ENCODE peak calls at places on chromosome 7, in nine cellular contexts. B is body of pancreas, U is transverse colon, G is tibial nerve, D is Peyer's patch, Z is sigmoid colon, O is suprapubic skin, R is HepG2, S is GM12891. K is an unnamed sample.

GRCh38 chr7:16619979-16620408 is 25.6 kb downstream of the ANKMY2 start:
- DNase-seq in B (no peak), O (no peak), D (no peak), Z (no peak), U (no peak), G (no peak), R (no peak), S (no peak), K (no peak)

GRCh38 chr7:131329176-131329570 is 1.5 kb downstream of the MKLN1 start:
- DNase-seq in B (peak; percentile 12), O (no peak), G (no peak), U (no peak), S (no peak), D (no peak), R (no peak), Z (no peak), K (no peak)

GRCh38 chr7:129308047-129308446 is 83.2 kb downstream of the AHCYL2 start:
- DNase-seq in Z (no peak), S (no peak), R (peak; percentile 4), U (no peak), B (no peak), D (no peak), O (no peak), G (no peak), K (no peak)

GRCh38 chr7:13990319-13990983 is 985 bp upstream of the ETV1 start:
- DNase-seq in S (peak; percentile 16), O (no peak), Z (peak; percentile 73), R (peak; percentile 0), G (no peak), U (peak; percentile 34), B (peak; percentile 18), D (peak; percentile 55), K (peak; percentile 34)

GRCh38 chr7:66464059-66464458 is 164.6 kb upstream of the KCTD7 start:
- DNase-seq in B (no peak), U (no peak), S (no peak), Z (no peak), O (no peak), D (no peak), G (no peak), R (no peak), K (no peak)

GRCh38 chr7:158676898-158677297 is 27.7 kb downstream of the NCAPG2 start:
- DNase-seq in B (no peak), O (no peak), G (no peak), S (no peak), Z (no peak), R (no peak), U (no peak), D (no peak), K (no peak)

GRCh38 chr7:157844611-157845010 is 507.8 kb downstream of the DNAJB6 start:
- DNase-seq in Z (no peak), O (no peak), D (no peak), U (no peak), S (no peak), G (no peak), B (no peak), R (no peak), K (no peak)

GRCh38 chr7:71308105-71308504 is 176.2 kb downstream of the GALNT17 start:
- DNase-seq in B (no peak), Z (peak; percentile 68), G (peak; percentile 20), O (no peak), U (no peak), R (no peak), D (no peak), S (no peak), K (no peak)

GRCh38 chr7:131544449-131545425 is 11.7 kb downstream of the PODXL start:
- DNase-seq in D (no peak), U (no peak), S (no peak), O (no peak), Z (peak; percentile 71), G (no peak), R (peak; percentile 73), B (no peak), K (no peak)

GRCh38 chr7:963236-964078 is 9.0 kb upstream of the ADAP1 start:
- DNase-seq in Z (peak; percentile 68), B (no peak), G (no peak), S (peak; percentile 53), R (no peak), U (no peak), O (no peak), D (peak; percentile 50), K (no peak)

GRCh38 chr7:131649003-131649541 is 92.6 kb upstream of the PODXL start:
- DNase-seq in D (no peak), O (no peak), S (no peak), G (no peak), B (no peak), U (no peak), Z (no peak), R (no peak), K (no peak)

GRCh38 chr7:34759477-34760125 is 101.6 kb downstream of the NPSR1 start:
- DNase-seq in R (peak; percentile 61), O (no peak), S (no peak), U (no peak), D (no peak), B (no peak), G (no peak), Z (no peak), K (no peak)

GRCh38 chr7:127769696-127770400 is 117.9 kb downstream of the SND1 start:
- DNase-seq in G (no peak), U (no peak), D (no peak), R (no peak), Z (no peak), S (no peak), O (no peak), B (no peak), K (no peak)

GRCh38 chr7:138816650-138817049 is 18.7 kb upstream of the ATP6V0A4 start:
- DNase-seq in D (no peak), Z (no peak), U (no peak), R (no peak), S (no peak), O (no peak), G (no peak), B (no peak), K (no peak)

GRCh38 chr7:158413962-158414961 is 173.4 kb downstream of the PTPRN2 start:
- DNase-seq in Z (no peak), S (no peak), D (no peak), R (no peak), O (no peak), B (peak; percentile 11), U (no peak), G (peak; percentile 32), K (no peak)

GRCh38 chr7:97001656-97002554 is 3.4 kb upstream of the DLX6 start:
- DNase-seq in D (no peak), U (no peak), Z (no peak), S (no peak), G (no peak), R (no peak), B (no peak), O (no peak), K (no peak)

GRCh38 chr7:5681423-5681822 is 100.0 kb downstream of the RNF216 start:
- DNase-seq in O (no peak), Z (no peak), U (no peak), B (no peak), G (no peak), R (no peak), D (no peak), S (no peak), K (no peak)

GRCh38 chr7:2607122-2607912 is 24.5 kb upstream of the TTYH3 start:
- DNase-seq in B (peak; percentile 36), U (peak; percentile 67), O (no peak), S (no peak), R (no peak), G (no peak), D (peak; percentile 56), Z (peak; percentile 82), K (no peak)
- TF ChIP-seq POLR2A in B (no peak), U (no peak), O (no peak), S (no peak), R (no peak), G (no peak), D (no peak), Z (no peak), K (no peak)

DNA sequence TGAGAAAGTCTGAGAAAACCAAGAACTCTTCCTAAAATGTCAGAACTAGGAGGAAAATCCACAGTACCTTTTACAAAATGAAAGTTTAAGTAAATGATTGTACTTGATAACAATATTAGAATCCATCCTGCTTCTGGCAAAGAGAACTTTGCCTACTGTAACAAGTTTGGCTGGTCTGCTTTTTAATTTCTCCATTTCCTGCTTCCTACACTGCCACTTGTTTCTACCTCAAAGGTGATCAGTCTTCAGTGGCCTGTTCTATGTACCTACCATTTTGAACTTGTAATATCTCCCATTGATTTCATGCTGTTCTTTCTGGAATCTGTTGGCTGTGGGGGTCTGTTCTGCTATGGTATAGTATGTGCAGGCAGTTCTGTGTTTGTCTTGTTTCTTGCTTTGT is 32.9 kb upstream of the CAPZA2 start:
- DNase-seq in B (no peak), R (no peak), O (no peak), D (no peak), S (no peak), G (no peak), U (no peak), Z (no peak), K (no peak)
- TF ChIP-seq POLR2A in B (no peak), R (no peak), O (no peak), D (no peak), S (no peak), G (no peak), U (no peak), Z (no peak), K (no peak)

GRCh38 chr7:91019686-91020385 is 244.4 kb upstream of the FZD1 start:
- DNase-seq in S (no peak), G (no peak), Z (no peak), U (no peak), B (no peak), R (no peak), O (no peak), D (no peak), K (no peak)

GRCh38 chr7:91025906-91026390 is 238.3 kb upstream of the FZD1 start:
- DNase-seq in U (no peak), R (no peak), O (no peak), D (no peak), S (no peak), Z (no peak), B (no peak), G (no peak), K (no peak)

DNA sequence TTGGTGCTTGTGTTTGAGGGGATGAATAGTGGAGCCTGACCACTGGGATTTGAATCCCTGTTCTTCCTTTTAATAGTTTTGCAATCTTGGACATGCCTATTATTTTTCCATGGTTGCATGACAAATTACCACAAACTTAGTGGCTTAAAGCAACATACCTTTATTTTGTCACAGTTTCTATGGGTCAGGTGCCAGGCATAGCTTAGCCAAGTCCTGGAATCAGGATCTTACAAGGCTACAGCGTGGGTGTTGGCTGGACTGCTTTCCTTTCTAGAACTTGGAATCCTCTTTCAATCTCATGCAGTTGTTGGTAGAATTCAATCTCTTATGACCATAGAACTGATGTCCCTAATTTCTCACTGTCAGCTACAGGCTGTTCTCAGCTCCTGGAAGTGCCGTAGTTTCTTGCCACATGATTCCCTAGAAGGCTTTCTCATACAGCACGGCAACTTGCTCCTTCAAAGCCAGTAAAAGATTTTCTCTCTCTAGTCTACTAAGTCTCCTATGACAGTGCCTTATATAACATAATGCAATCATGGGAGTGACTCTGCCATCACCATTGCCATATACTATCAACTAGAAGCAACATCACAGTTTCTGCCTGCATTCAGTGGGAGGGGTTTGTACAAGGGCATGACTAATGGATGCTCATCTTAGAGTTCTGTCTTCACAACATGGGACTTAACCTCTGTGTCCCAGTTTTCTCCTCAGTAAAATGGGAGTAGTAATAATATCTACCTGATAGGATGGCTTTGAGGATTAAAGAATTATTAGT is 243.4 kb upstream of the FZD1 start:
- DNase-seq in Z (no peak), B (no peak), D (no peak), G (no peak), S (no peak), R (no peak), U (no peak), O (no peak), K (no peak)
- TF ChIP-seq POLR2A in Z (no peak), B (no peak), D (no peak), G (no peak), S (no peak), R (no peak), U (no peak), O (no peak), K (no peak)

GRCh38 chr7:55056577-55057480 is 38.0 kb downstream of the EGFR start:
- DNase-seq in B (no peak), U (no peak), R (no peak), S (no peak), Z (no peak), O (no peak), G (peak; percentile 39), D (no peak), K (no peak)
- TF ChIP-seq POLR2A in B (no peak), U (no peak), R (no peak), S (no peak), Z (no peak), O (no peak), G (no peak), D (no peak), K (no peak)